ENCODE peak calls at places on chromosomes 13 and 19, in ten cellular contexts. V is bronchial epithelial cell, R is AG09309, G is upper lobe of left lung, O is foreskin fibroblast, S is fibroblast of pulmonary artery, N is osteocyte, F is HFF-Myc, D is kidney epithelial cell, E is endothelial cell. J is an unnamed sample.

GRCh38 chr13:99265823-99266426 is 7.7 kb upstream of the GPR18 start:
- DNase-seq in F (no peak), R (no peak), G (no peak), S (peak), E (no peak), V (peak), D (no peak), N (no peak), O (peak), J (peak)

GRCh38 chr13:85659493-85659892 is 139.7 kb downstream of the SLITRK6 start:
- DNase-seq in F (no peak), D (no peak), S (peak), V (peak), O (peak), E (no peak), G (no peak), N (no peak), R (no peak), J (peak)

GRCh38 chr19:32201661-32202060 is 143.7 kb upstream of the ZNF507 start:
- DNase-seq in N (peak), F (no peak), E (no peak), O (no peak), S (no peak), R (no peak), V (no peak), G (no peak), D (no peak), J (peak)

GRCh38 chr19:41367848-41368301 is 3.9 kb upstream of the B9D2 start:
- DNase-seq in E (no peak), S (peak), D (peak), G (no peak), F (no peak), N (no peak), O (peak), R (peak), V (peak), J (peak)

GRCh38 chr13:45220403-45220802 is 19.6 kb upstream of the KCTD4 start:
- DNase-seq in R (no peak), O (no peak), E (no peak), V (no peak), F (no peak), G (no peak), D (no peak), N (no peak), S (no peak), J (no peak)

GRCh38 chr13:35927554-35927953 is 203.6 kb downstream of the DCLK1 start:
- DNase-seq in N (no peak), D (peak), S (peak), G (no peak), F (peak), R (no peak), E (no peak), V (peak), O (peak), J (peak)

GRCh38 chr13:24684600-24684998 is 4.4 kb downstream of the ATP12A start:
- DNase-seq in V (no peak), D (no peak), O (no peak), G (no peak), R (no peak), N (no peak), F (no peak), E (no peak), S (no peak), J (peak)

GRCh38 chr13:36549771-36550170 is 117.5 kb downstream of the CCNA1 start:
- DNase-seq in V (no peak), D (no peak), E (no peak), O (no peak), F (no peak), R (no peak), G (no peak), S (peak), N (no peak), J (no peak)

GRCh38 chr19:45815501-45816216 is 551 bp upstream of the RSPH6A start:
- DNase-seq in G (peak), O (no peak), V (no peak), D (no peak), S (no peak), N (no peak), R (no peak), F (no peak), E (peak), J (no peak)

GRCh38 chr13:36057041-36057440 is 74.1 kb downstream of the DCLK1 start:
- DNase-seq in S (peak), F (no peak), G (no peak), E (no peak), O (no peak), R (no peak), N (no peak), V (no peak), D (no peak), J (peak)

GRCh38 chr13:112444001-112444311 is 67.8 kb downstream of the SPACA7 start:
- DNase-seq in D (no peak), V (peak), G (peak), S (peak), F (peak), O (peak), N (peak), E (peak), R (no peak), J (peak)

GRCh38 chr13:100789025-100789424 is 114.4 kb upstream of the TMTC4 start:
- DNase-seq in N (no peak), O (no peak), G (no peak), F (no peak), V (no peak), D (no peak), E (no peak), R (no peak), S (no peak), J (no peak)

DNA sequence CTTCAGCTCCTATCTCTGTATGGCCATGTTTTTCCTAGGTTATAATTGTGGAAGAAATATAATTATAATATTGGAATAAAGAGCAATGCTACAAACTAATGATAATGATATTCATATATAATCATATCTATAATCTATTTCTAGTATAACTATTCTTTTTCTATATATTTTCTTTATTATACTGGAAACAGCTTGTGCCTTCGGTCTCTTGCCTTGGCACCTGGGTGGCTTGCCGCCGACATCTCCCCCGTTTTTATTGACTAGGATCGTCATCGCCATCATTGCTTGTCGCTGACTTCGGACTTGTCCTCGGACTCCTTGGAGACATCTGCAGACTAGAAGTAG is 24.2 kb downstream of the ZNF763 start:
- DNase-seq in R (no peak), S (no peak), E (no peak), V (no peak), G (no peak), N (no peak), D (no peak), F (no peak), O (no peak), J (no peak)
- TF ChIP-seq CTCF in R (no peak), S (no peak), E (no peak), V (no peak), G (no peak), N (no peak), D (no peak), F (no peak), O (no peak), J (no peak)

DNA sequence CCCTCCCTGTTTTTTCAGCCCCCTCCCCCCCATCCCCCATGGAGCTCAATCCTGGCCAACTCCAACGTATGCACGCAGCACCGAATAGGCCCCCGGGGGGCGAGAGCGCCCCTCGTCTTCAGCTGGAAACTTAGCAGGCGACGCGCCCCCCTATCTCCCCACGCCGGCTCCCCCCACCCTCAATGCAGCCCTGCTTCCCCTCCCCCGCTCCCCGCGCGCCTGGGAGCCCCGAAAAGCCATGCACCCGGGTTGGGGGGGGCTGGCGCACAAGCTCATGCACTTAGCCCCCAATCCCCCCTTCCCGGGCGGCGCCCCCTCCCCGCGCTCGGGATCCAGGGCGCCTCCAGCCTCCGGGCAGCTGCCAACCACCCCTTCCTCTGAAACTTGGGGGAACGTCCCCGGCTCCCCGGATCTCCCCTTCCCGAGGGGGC is 508 bp downstream of the ZBTB7A start:
- DNase-seq in S (no peak), V (no peak), D (no peak), F (no peak), R (no peak), N (no peak), O (no peak), G (peak), E (peak), J (no peak)
- TF ChIP-seq CTCF in S (no peak), V (no peak), D (no peak), F (no peak), R (no peak), N (no peak), O (no peak), G (no peak), E (no peak), J (no peak)

GRCh38 chr13:102147353-102147752 is 254.5 kb downstream of the FGF14 start:
- DNase-seq in N (no peak), V (no peak), R (no peak), G (no peak), O (no peak), D (no peak), S (no peak), F (no peak), E (no peak), J (no peak)

DNA sequence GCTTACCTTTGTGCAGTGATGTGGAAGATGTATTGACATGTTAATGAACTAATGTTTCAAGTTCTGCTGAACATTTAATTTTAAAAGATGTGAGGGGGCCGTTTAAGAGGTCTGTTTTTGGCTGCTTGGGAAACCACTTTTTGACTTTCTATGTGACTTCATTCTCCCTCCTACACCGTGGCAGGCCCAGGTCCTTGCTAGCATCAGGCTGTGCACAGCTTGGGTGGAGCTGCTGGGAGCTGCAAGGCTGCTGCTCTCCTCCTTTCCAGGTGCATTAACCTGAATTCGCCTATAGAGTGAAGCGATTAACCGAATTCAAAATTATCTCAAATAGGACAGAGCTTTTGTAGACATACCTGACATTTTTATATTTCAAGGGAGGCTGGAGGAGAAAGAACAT is 249.1 kb downstream of the FGF14 start:
- DNase-seq in D (no peak), G (no peak), V (no peak), N (no peak), S (no peak), R (no peak), E (no peak), O (no peak), F (no peak), J (no peak)
- TF ChIP-seq CTCF in D (no peak), G (no peak), V (no peak), N (no peak), S (no peak), R (no peak), E (no peak), O (no peak), F (no peak), J (no peak)

DNA sequence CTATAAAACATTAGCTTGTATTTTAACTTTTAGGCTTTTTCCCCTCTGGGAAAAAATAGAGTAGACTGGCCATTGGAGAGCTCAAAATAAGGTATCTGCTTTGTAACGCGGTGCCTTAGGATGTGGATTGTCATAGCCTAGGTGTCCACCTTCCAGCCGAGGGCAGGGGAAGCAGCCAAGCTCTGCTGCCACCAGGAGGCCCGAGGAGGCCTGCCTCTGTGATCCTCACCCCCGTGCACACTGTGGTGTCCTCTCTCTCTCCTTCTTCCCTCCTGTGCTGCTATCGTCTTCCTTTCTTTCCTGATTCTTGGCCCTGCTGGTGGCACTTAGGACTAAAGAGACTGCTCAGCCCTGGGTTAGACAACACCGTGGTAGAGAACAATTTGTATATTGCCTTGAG is 11.3 kb downstream of the HNRNPM start:
- DNase-seq in G (no peak), V (no peak), E (peak), F (no peak), N (no peak), S (no peak), R (no peak), O (peak), D (no peak), J (peak)
- TF ChIP-seq CTCF in G (peak), V (peak), E (peak), F (peak), N (peak), S (peak), R (peak), O (peak), D (peak), J (no peak)

GRCh38 chr13:29801737-29802305 is 48.6 kb downstream of the UBL3 start:
- DNase-seq in V (no peak), O (no peak), R (no peak), D (no peak), S (peak), N (no peak), G (no peak), F (no peak), E (no peak), J (no peak)
- TF ChIP-seq CTCF in V (no peak), O (no peak), R (peak), D (no peak), S (no peak), N (no peak), G (no peak), F (no peak), E (no peak), J (no peak)

GRCh38 chr19:4115050-4115817 is 8.7 kb downstream of the MAP2K2 start:
- DNase-seq in N (no peak), G (peak), D (no peak), R (no peak), S (no peak), O (no peak), V (no peak), F (no peak), E (no peak), J (no peak)
- TF ChIP-seq CTCF in N (no peak), G (no peak), D (no peak), R (no peak), S (no peak), O (no peak), V (no peak), F (no peak), E (no peak), J (no peak)